ENCODE peak calls at places on chromosomes 3 and 15, in nine cellular contexts. L is breast epithelium, I is AG09319, U is Peyer's patch, G is neural progenitor cell, J is OCI-LY7, M is ovary, H is glutamatergic neuron, T is K562. W is an unnamed sample.

GRCh38 chr15:78977091-78977571 is 32.3 kb upstream of the CTSH start:
- DNase-seq in U (peak; percentile 34), H (no peak), M (no peak), L (no peak), I (no peak), T (no peak), J (no peak), G (no peak), W (peak; percentile 85)

GRCh38 chr15:41011055-41011815 is 58.0 kb downstream of the CHAC1 start:
- DNase-seq in I (no peak), M (no peak), T (no peak), G (no peak), J (no peak), L (no peak), U (no peak), H (no peak), W (no peak)

GRCh38 chr15:42107483-42107882 is 13.1 kb upstream of the PLA2G4D start:
- DNase-seq in U (peak; percentile 10), G (no peak), L (no peak), M (no peak), I (no peak), H (no peak), J (peak; percentile 31), T (no peak), W (no peak)

GRCh38 chr15:68206711-68207151 is 1.6 kb upstream of the CALML4 start:
- DNase-seq in U (no peak), H (no peak), M (no peak), T (no peak), J (no peak), I (no peak), L (no peak), G (no peak), W (no peak)

GRCh38 chr3:23671901-23672589 is 133.7 kb upstream of the UBE2E1 start:
- DNase-seq in T (no peak), L (no peak), H (no peak), U (no peak), I (no peak), J (no peak), G (no peak), M (peak; percentile 28), W (peak; percentile 31)

GRCh38 chr3:48268381-48268935 is 27.6 kb downstream of the ZNF589 start:
- DNase-seq in I (no peak), U (peak; percentile 54), J (no peak), L (peak; percentile 63), T (no peak), G (no peak), M (no peak), H (no peak), W (peak; percentile 46)

GRCh38 chr3:4830586-4830914 is 148.7 kb upstream of the BHLHE40 start:
- DNase-seq in H (no peak), L (no peak), U (no peak), I (no peak), M (no peak), G (no peak), J (no peak), T (no peak), W (no peak)

GRCh38 chr15:59879506-59879905 is 124.6 kb upstream of the FOXB1 start:
- DNase-seq in T (no peak), J (no peak), G (no peak), M (no peak), U (no peak), H (no peak), L (no peak), I (no peak), W (no peak)

GRCh38 chr15:99993681-99994131 is 260.5 kb upstream of the LYSMD4 start:
- DNase-seq in J (no peak), M (no peak), U (no peak), I (no peak), T (no peak), G (no peak), H (no peak), L (peak; percentile 37), W (no peak)

GRCh38 chr3:152026033-152026556 is 152.7 kb downstream of the SUCNR1 start:
- DNase-seq in H (no peak), G (no peak), T (peak; percentile 20), I (peak; percentile 67), J (no peak), L (no peak), M (no peak), U (no peak), W (no peak)

GRCh38 chr3:191362036-191362435 is 31.7 kb upstream of the UTS2B start:
- DNase-seq in U (no peak), J (no peak), L (no peak), M (no peak), H (no peak), G (no peak), I (no peak), T (no peak), W (no peak)

GRCh38 chr3:107578091-107578490 is 55.3 kb downstream of the BBX start:
- DNase-seq in L (no peak), T (no peak), H (no peak), I (no peak), M (no peak), U (no peak), G (no peak), J (no peak), W (no peak)

GRCh38 chr15:97875025-97875512 is 85.4 kb upstream of the ARRDC4 start:
- DNase-seq in J (no peak), M (no peak), L (no peak), G (no peak), H (no peak), T (no peak), U (no peak), I (no peak), W (no peak)

GRCh38 chr15:65841121-65841930 is 28.0 kb upstream of the RAB11A start:
- DNase-seq in M (no peak), L (no peak), T (peak; percentile 52), U (no peak), H (no peak), J (no peak), I (no peak), G (peak; percentile 5), W (no peak)

GRCh38 chr3:56879453-56880224 is 77.9 kb upstream of the ARHGEF3 start:
- DNase-seq in T (no peak), I (no peak), L (no peak), U (no peak), H (no peak), G (no peak), M (no peak), J (no peak), W (no peak)

GRCh38 chr3:20344400-20344959 is 158.5 kb upstream of the SGO1 start:
- DNase-seq in T (no peak), L (no peak), J (no peak), H (no peak), M (no peak), U (no peak), I (no peak), G (no peak), W (no peak)

GRCh38 chr3:69294014-69294771 is 91.7 kb downstream of the FRMD4B start:
- DNase-seq in M (no peak), I (no peak), T (no peak), U (no peak), G (no peak), J (no peak), H (no peak), L (no peak), W (peak; percentile 26)

GRCh38 chr3:183098538-183099025 is 714 bp downstream of the MCCC1 start:
- DNase-seq in H (no peak), M (no peak), L (no peak), I (no peak), J (no peak), U (no peak), T (no peak), G (no peak), W (peak; percentile 57)

DNA sequence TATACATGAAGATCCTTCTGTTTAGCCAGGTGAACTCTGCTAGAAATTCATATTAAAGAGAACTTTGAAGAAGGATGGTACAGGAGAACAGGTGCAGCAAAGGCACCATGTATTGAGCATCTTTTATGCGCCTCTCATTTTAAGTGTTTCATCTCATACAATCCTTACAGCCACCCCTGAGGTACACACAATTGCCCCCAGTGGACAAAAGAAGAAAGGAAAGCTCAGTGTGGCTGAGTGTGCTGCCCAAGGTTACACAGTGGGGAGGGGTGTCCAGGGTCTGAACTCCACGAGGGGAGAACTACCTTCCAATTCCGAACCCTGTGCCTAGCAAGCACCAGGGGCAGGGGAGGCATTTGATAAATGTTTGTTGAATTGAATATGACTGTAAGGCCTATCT is 98.6 kb downstream of the MECOM start:
- DNase-seq in H (no peak), G (no peak), I (no peak), U (no peak), M (no peak), L (no peak), J (peak; percentile 5), T (no peak), W (no peak)
- TF ChIP-seq CTCF in H (no peak), G (peak; percentile 33), I (no peak), U (peak; percentile 12), M (no peak), L (no peak), J (peak; percentile 60), T (peak; percentile 23), W (no peak)

GRCh38 chr3:52175416-52176187 is 21.4 kb upstream of the POC1A start:
- DNase-seq in U (no peak), I (no peak), H (no peak), M (no peak), L (no peak), G (no peak), T (no peak), J (no peak), W (no peak)
- TF ChIP-seq CTCF in U (no peak), I (no peak), H (no peak), M (no peak), L (no peak), G (no peak), T (no peak), J (no peak), W (no peak)

GRCh38 chr3:159178209-159178897 is 376.5 kb downstream of the MFSD1 start:
- DNase-seq in T (no peak), G (no peak), L (no peak), H (no peak), M (no peak), I (no peak), U (no peak), J (no peak), W (no peak)
- TF ChIP-seq CTCF in T (no peak), G (no peak), L (no peak), H (no peak), M (no peak), I (no peak), U (no peak), J (no peak), W (no peak)

GRCh38 chr3:26279091-26279490 is 343.5 kb upstream of the LRRC3B start:
- DNase-seq in U (no peak), G (no peak), J (no peak), L (no peak), M (no peak), T (no peak), H (no peak), I (no peak), W (no peak)

GRCh38 chr3:26281284-26281977 is 341.1 kb upstream of the LRRC3B start:
- DNase-seq in U (no peak), H (no peak), T (no peak), J (no peak), I (no peak), G (no peak), L (no peak), M (no peak), W (no peak)

DNA sequence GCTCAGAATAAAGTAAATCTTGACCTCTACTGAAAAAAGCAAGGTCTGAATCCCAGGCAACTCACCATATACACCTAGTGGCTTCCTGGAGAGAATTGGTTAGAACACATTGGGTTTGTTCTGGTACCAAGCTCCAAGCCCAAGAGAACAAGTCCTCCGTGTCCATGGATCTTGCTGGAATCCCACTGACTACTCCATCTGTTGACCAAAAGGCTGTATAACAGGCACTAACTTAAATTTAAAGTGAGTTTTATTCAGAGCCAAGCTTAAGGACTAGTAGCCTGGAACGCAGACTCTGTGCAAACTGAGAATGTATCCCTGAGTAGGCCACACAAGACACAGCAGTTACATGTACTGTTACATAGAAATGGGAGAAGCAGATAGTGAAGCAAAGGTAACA is 342.1 kb upstream of the LRRC3B start:
- DNase-seq in M (no peak), G (no peak), T (no peak), J (no peak), L (no peak), I (no peak), U (no peak), H (no peak), W (no peak)
- TF ChIP-seq CTCF in M (no peak), G (peak; percentile 38), T (no peak), J (peak; percentile 14), L (no peak), I (no peak), U (no peak), H (no peak), W (no peak)

W was measured in GM13976.